ENCODE peak calls at places on chromosomes 6 and 20, in eight cellular contexts. One of them, this sample, is unnamed.

GRCh38 chr20:34541917-34542316 is 16.6 kb upstream of the MAP1LC3A start:
- DNase-seq in esophagus squamous epithelium: no peak
- DNase-seq in brain microvascular endothelial cell: no peak
- DNase-seq in neural crest cell: no peak
- DNase-seq in GM10248: no peak
- DNase-seq in WTC11: no peak
- DNase-seq in fibroblast of lung: no peak
- DNase-seq in A673: no peak
- DNase-seq in this sample: no peak

GRCh38 chr20:2295886-2296544 is at the start of gene TGM3:
- DNase-seq in esophagus squamous epithelium: no peak
- DNase-seq in brain microvascular endothelial cell: no peak
- DNase-seq in neural crest cell: no peak
- DNase-seq in GM10248: no peak
- DNase-seq in WTC11: no peak
- DNase-seq in fibroblast of lung: no peak
- DNase-seq in A673: no peak
- DNase-seq in this sample: no peak

GRCh38 chr6:91886183-91886795 is 1299.4 kb upstream of the MAP3K7 start:
- DNase-seq in esophagus squamous epithelium: no peak
- DNase-seq in brain microvascular endothelial cell: no peak
- DNase-seq in neural crest cell: no peak
- DNase-seq in GM10248: no peak
- DNase-seq in WTC11: no peak
- DNase-seq in fibroblast of lung: no peak
- DNase-seq in A673: no peak
- DNase-seq in this sample: no peak

GRCh38 chr20:24502661-24503060 is 33.2 kb downstream of the SYNDIG1 start:
- DNase-seq in esophagus squamous epithelium: no peak
- DNase-seq in brain microvascular endothelial cell: no peak
- DNase-seq in neural crest cell: no peak
- DNase-seq in GM10248: no peak
- DNase-seq in WTC11: no peak
- DNase-seq in fibroblast of lung: no peak
- DNase-seq in A673: no peak
- DNase-seq in this sample: no peak

GRCh38 chr20:50727792-50728485 is 3.4 kb upstream of the PARD6B start:
- DNase-seq in esophagus squamous epithelium: no peak
- DNase-seq in brain microvascular endothelial cell: no peak
- DNase-seq in neural crest cell: no peak
- DNase-seq in GM10248: no peak
- DNase-seq in WTC11: no peak
- DNase-seq in fibroblast of lung: no peak
- DNase-seq in A673: no peak
- DNase-seq in this sample: no peak

GRCh38 chr6:159969204-159969912 is 476 bp downstream of the IGF2R start:
- DNase-seq in esophagus squamous epithelium: no peak
- DNase-seq in brain microvascular endothelial cell: no peak
- DNase-seq in neural crest cell: peak; percentile 44
- DNase-seq in GM10248: peak; percentile 35
- DNase-seq in WTC11: peak; percentile 41
- DNase-seq in fibroblast of lung: no peak
- DNase-seq in A673: no peak
- DNase-seq in this sample: peak; percentile 35

GRCh38 chr20:47336013-47336754 is 20.3 kb downstream of the ZMYND8 start:
- DNase-seq in esophagus squamous epithelium: no peak
- DNase-seq in brain microvascular endothelial cell: no peak
- DNase-seq in neural crest cell: no peak
- DNase-seq in GM10248: no peak
- DNase-seq in WTC11: no peak
- DNase-seq in fibroblast of lung: peak; percentile 84
- DNase-seq in A673: no peak
- DNase-seq in this sample: no peak

GRCh38 chr6:170063431-170063830 is 227.4 kb downstream of the DLL1 start:
- DNase-seq in esophagus squamous epithelium: no peak
- DNase-seq in brain microvascular endothelial cell: no peak
- DNase-seq in neural crest cell: no peak
- DNase-seq in GM10248: no peak
- DNase-seq in WTC11: no peak
- DNase-seq in fibroblast of lung: no peak
- DNase-seq in A673: no peak
- DNase-seq in this sample: no peak

GRCh38 chr6:13526718-13527668 is 39.6 kb upstream of the GFOD1 start:
- DNase-seq in esophagus squamous epithelium: no peak
- DNase-seq in brain microvascular endothelial cell: no peak
- DNase-seq in neural crest cell: no peak
- DNase-seq in GM10248: peak; percentile 28
- DNase-seq in WTC11: no peak
- DNase-seq in fibroblast of lung: no peak
- DNase-seq in A673: peak; percentile 47
- DNase-seq in this sample: no peak

GRCh38 chr6:47680056-47680455 is 18.3 kb upstream of the ADGRF4 start:
- DNase-seq in esophagus squamous epithelium: no peak
- DNase-seq in brain microvascular endothelial cell: no peak
- DNase-seq in neural crest cell: no peak
- DNase-seq in GM10248: no peak
- DNase-seq in WTC11: no peak
- DNase-seq in fibroblast of lung: no peak
- DNase-seq in A673: no peak
- DNase-seq in this sample: no peak

GRCh38 chr6:4914412-4915159 is 89.3 kb downstream of the RPP40 start:
- DNase-seq in esophagus squamous epithelium: no peak
- DNase-seq in brain microvascular endothelial cell: peak; percentile 47
- DNase-seq in neural crest cell: no peak
- DNase-seq in GM10248: no peak
- DNase-seq in WTC11: no peak
- DNase-seq in fibroblast of lung: peak; percentile 51
- DNase-seq in A673: no peak
- DNase-seq in this sample: no peak

GRCh38 chr6:162343902-162344226 is 383.7 kb downstream of the PRKN start:
- DNase-seq in esophagus squamous epithelium: no peak
- DNase-seq in brain microvascular endothelial cell: no peak
- DNase-seq in neural crest cell: no peak
- DNase-seq in GM10248: no peak
- DNase-seq in WTC11: no peak
- DNase-seq in fibroblast of lung: peak; percentile 79
- DNase-seq in A673: no peak
- DNase-seq in this sample: no peak

GRCh38 chr6:56766806-56767178 is 124.1 kb upstream of the DST start:
- DNase-seq in esophagus squamous epithelium: no peak
- DNase-seq in brain microvascular endothelial cell: no peak
- DNase-seq in neural crest cell: no peak
- DNase-seq in GM10248: peak; percentile 61
- DNase-seq in WTC11: no peak
- DNase-seq in fibroblast of lung: peak; percentile 90
- DNase-seq in A673: no peak
- DNase-seq in this sample: no peak

GRCh38 chr6:126312013-126312665 is 27.8 kb upstream of the CENPW start:
- DNase-seq in esophagus squamous epithelium: no peak
- DNase-seq in brain microvascular endothelial cell: no peak
- DNase-seq in neural crest cell: no peak
- DNase-seq in GM10248: peak; percentile 18
- DNase-seq in WTC11: no peak
- DNase-seq in fibroblast of lung: no peak
- DNase-seq in A673: peak; percentile 11
- DNase-seq in this sample: peak; percentile 8

GRCh38 chr6:113630738-113631535 is 226.2 kb upstream of the MARCKS start:
- DNase-seq in esophagus squamous epithelium: no peak
- DNase-seq in brain microvascular endothelial cell: peak; percentile 82
- DNase-seq in neural crest cell: no peak
- DNase-seq in GM10248: peak; percentile 45
- DNase-seq in WTC11: no peak
- DNase-seq in fibroblast of lung: peak; percentile 35
- DNase-seq in A673: no peak
- DNase-seq in this sample: no peak

GRCh38 chr20:50690562-50690978 is 772 bp downstream of the RIPOR3 start:
- DNase-seq in esophagus squamous epithelium: no peak
- DNase-seq in brain microvascular endothelial cell: no peak
- DNase-seq in neural crest cell: no peak
- DNase-seq in GM10248: no peak
- DNase-seq in WTC11: no peak
- DNase-seq in fibroblast of lung: no peak
- DNase-seq in A673: peak; percentile 65
- DNase-seq in this sample: peak; percentile 18

GRCh38 chr20:24773751-24774201 is 175.3 kb upstream of the CST7 start:
- DNase-seq in esophagus squamous epithelium: no peak
- DNase-seq in brain microvascular endothelial cell: peak; percentile 67
- DNase-seq in neural crest cell: no peak
- DNase-seq in GM10248: no peak
- DNase-seq in WTC11: no peak
- DNase-seq in fibroblast of lung: peak; percentile 66
- DNase-seq in A673: peak; percentile 53
- DNase-seq in this sample: no peak

GRCh38 chr20:24131684-24132083 is 143.1 kb upstream of the GGTLC1 start:
- DNase-seq in esophagus squamous epithelium: no peak
- DNase-seq in brain microvascular endothelial cell: no peak
- DNase-seq in neural crest cell: no peak
- DNase-seq in GM10248: no peak
- DNase-seq in WTC11: no peak
- DNase-seq in fibroblast of lung: no peak
- DNase-seq in A673: peak; percentile 12
- DNase-seq in this sample: no peak

GRCh38 chr6:101386982-101387381 is 6.5 kb upstream of the GRIK2 start:
- DNase-seq in esophagus squamous epithelium: no peak
- DNase-seq in brain microvascular endothelial cell: no peak
- DNase-seq in neural crest cell: no peak
- DNase-seq in GM10248: no peak
- DNase-seq in WTC11: no peak
- DNase-seq in fibroblast of lung: no peak
- DNase-seq in A673: peak; percentile 40
- DNase-seq in this sample: no peak
- TF ChIP-seq CTCF in esophagus squamous epithelium: no peak
- TF ChIP-seq CTCF in brain microvascular endothelial cell: peak; percentile 60
- TF ChIP-seq CTCF in neural crest cell: peak; percentile 60
- TF ChIP-seq CTCF in GM10248: no peak
- TF ChIP-seq CTCF in WTC11: no peak
- TF ChIP-seq CTCF in fibroblast of lung: no peak
- TF ChIP-seq CTCF in A673: peak; percentile 41
- TF ChIP-seq CTCF in this sample: peak; percentile 42

GRCh38 chr20:52536841-52537400 is 345.3 kb upstream of the ZFP64 start:
- DNase-seq in esophagus squamous epithelium: no peak
- DNase-seq in brain microvascular endothelial cell: no peak
- DNase-seq in neural crest cell: no peak
- DNase-seq in GM10248: no peak
- DNase-seq in WTC11: no peak
- DNase-seq in fibroblast of lung: peak; percentile 17
- DNase-seq in A673: no peak
- DNase-seq in this sample: no peak

GRCh38 chr20:52536040-52536439 is 344.5 kb upstream of the ZFP64 start:
- DNase-seq in esophagus squamous epithelium: no peak
- DNase-seq in brain microvascular endothelial cell: no peak
- DNase-seq in neural crest cell: no peak
- DNase-seq in GM10248: no peak
- DNase-seq in WTC11: no peak
- DNase-seq in fibroblast of lung: no peak
- DNase-seq in A673: no peak
- DNase-seq in this sample: no peak

GRCh38 chr20:52540489-52540888 is 348.9 kb upstream of the ZFP64 start:
- DNase-seq in esophagus squamous epithelium: no peak
- DNase-seq in brain microvascular endothelial cell: no peak
- DNase-seq in neural crest cell: no peak
- DNase-seq in GM10248: no peak
- DNase-seq in WTC11: no peak
- DNase-seq in fibroblast of lung: no peak
- DNase-seq in A673: no peak
- DNase-seq in this sample: no peak

DNA sequence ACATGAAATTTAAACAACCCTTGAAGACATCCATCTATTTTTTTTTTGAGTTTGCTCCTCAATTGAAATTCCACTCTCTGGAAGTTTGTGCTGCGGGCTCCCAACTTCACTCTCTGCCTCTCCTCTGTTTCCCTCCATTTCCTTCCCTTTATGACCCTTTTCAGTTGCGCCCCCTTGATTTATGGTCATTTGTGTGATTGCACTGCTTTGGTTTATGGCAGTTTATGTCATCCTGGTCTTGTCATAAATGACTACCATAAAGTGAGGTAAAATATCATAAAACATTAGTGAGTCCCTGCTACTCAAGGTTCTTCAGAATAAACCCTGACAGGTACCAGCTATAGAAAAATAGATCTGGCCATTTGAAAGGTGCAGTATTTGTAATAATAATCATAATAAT is 348.3 kb upstream of the ZFP64 start:
- DNase-seq in esophagus squamous epithelium: no peak
- DNase-seq in brain microvascular endothelial cell: no peak
- DNase-seq in neural crest cell: no peak
- DNase-seq in GM10248: no peak
- DNase-seq in WTC11: no peak
- DNase-seq in fibroblast of lung: no peak
- DNase-seq in A673: peak; percentile 32
- DNase-seq in this sample: no peak
- TF ChIP-seq CTCF in esophagus squamous epithelium: no peak
- TF ChIP-seq CTCF in brain microvascular endothelial cell: no peak
- TF ChIP-seq CTCF in neural crest cell: no peak
- TF ChIP-seq CTCF in GM10248: no peak
- TF ChIP-seq CTCF in WTC11: no peak
- TF ChIP-seq CTCF in fibroblast of lung: no peak
- TF ChIP-seq CTCF in A673: peak; percentile 30
- TF ChIP-seq CTCF in this sample: peak; percentile 42

GRCh38 chr6:88679841-88680240 is 283.6 kb downstream of the RNGTT start:
- DNase-seq in esophagus squamous epithelium: no peak
- DNase-seq in brain microvascular endothelial cell: no peak
- DNase-seq in neural crest cell: no peak
- DNase-seq in GM10248: no peak
- DNase-seq in WTC11: no peak
- DNase-seq in fibroblast of lung: no peak
- DNase-seq in A673: no peak
- DNase-seq in this sample: no peak
- TF ChIP-seq CTCF in esophagus squamous epithelium: no peak
- TF ChIP-seq CTCF in brain microvascular endothelial cell: no peak
- TF ChIP-seq CTCF in neural crest cell: no peak
- TF ChIP-seq CTCF in GM10248: no peak
- TF ChIP-seq CTCF in WTC11: no peak
- TF ChIP-seq CTCF in fibroblast of lung: no peak
- TF ChIP-seq CTCF in A673: no peak
- TF ChIP-seq CTCF in this sample: no peak

GRCh38 chr20:63582382-63583063 is 8.5 kb upstream of the HELZ2 start:
- DNase-seq in esophagus squamous epithelium: no peak
- DNase-seq in brain microvascular endothelial cell: no peak
- DNase-seq in neural crest cell: no peak
- DNase-seq in GM10248: no peak
- DNase-seq in WTC11: no peak
- DNase-seq in fibroblast of lung: no peak
- DNase-seq in A673: no peak
- DNase-seq in this sample: no peak

GRCh38 chr20:63579017-63579705 is 5.1 kb upstream of the HELZ2 start:
- DNase-seq in esophagus squamous epithelium: no peak
- DNase-seq in brain microvascular endothelial cell: no peak
- DNase-seq in neural crest cell: no peak
- DNase-seq in GM10248: no peak
- DNase-seq in WTC11: no peak
- DNase-seq in fibroblast of lung: peak; percentile 9
- DNase-seq in A673: no peak
- DNase-seq in this sample: no peak

GRCh38 chr20:63578224-63579016 is 4.4 kb upstream of the HELZ2 start:
- DNase-seq in esophagus squamous epithelium: no peak
- DNase-seq in brain microvascular endothelial cell: no peak
- DNase-seq in neural crest cell: no peak
- DNase-seq in GM10248: no peak
- DNase-seq in WTC11: no peak
- DNase-seq in fibroblast of lung: no peak
- DNase-seq in A673: no peak
- DNase-seq in this sample: no peak

GRCh38 chr20:63577317-63577894 is 3.4 kb upstream of the HELZ2 start:
- DNase-seq in esophagus squamous epithelium: no peak
- DNase-seq in brain microvascular endothelial cell: no peak
- DNase-seq in neural crest cell: no peak
- DNase-seq in GM10248: no peak
- DNase-seq in WTC11: no peak
- DNase-seq in fibroblast of lung: no peak
- DNase-seq in A673: no peak
- DNase-seq in this sample: peak; percentile 85

GRCh38 chr20:63580796-63581461 is 6.9 kb upstream of the HELZ2 start:
- DNase-seq in esophagus squamous epithelium: no peak
- DNase-seq in brain microvascular endothelial cell: peak; percentile 31
- DNase-seq in neural crest cell: no peak
- DNase-seq in GM10248: peak; percentile 81
- DNase-seq in WTC11: peak; percentile 48
- DNase-seq in fibroblast of lung: peak; percentile 44
- DNase-seq in A673: peak; percentile 40
- DNase-seq in this sample: peak; percentile 52
- TF ChIP-seq CTCF in esophagus squamous epithelium: peak; percentile 39
- TF ChIP-seq CTCF in brain microvascular endothelial cell: peak; percentile 73
- TF ChIP-seq CTCF in neural crest cell: peak; percentile 46
- TF ChIP-seq CTCF in GM10248: peak; percentile 57
- TF ChIP-seq CTCF in WTC11: no peak
- TF ChIP-seq CTCF in fibroblast of lung: peak; percentile 23
- TF ChIP-seq CTCF in A673: peak; percentile 51
- TF ChIP-seq CTCF in this sample: peak; percentile 56